ENCODE peak calls at places on chromosomes 5 and 9, in seven cellular contexts. One of them, this sample, is unnamed.

GRCh38 chr5:10333154-10334006 is 20.1 kb upstream of the MARCHF6 start:
- DNase-seq in pulmonary artery endothelial cell: no peak
- DNase-seq in hypothalamus: peak; percentile 20
- DNase-seq in PC-3: peak; percentile 52
- DNase-seq in HS-5: no peak
- DNase-seq in AG08395: peak; percentile 34
- DNase-seq in H1: no peak
- DNase-seq in this sample: peak; percentile 11

GRCh38 chr9:136584401-136585328 is 38.8 kb upstream of the NOTCH1 start:
- DNase-seq in HS-5: no peak
- DNase-seq in AG08395: peak; percentile 48
- DNase-seq in pulmonary artery endothelial cell: no peak
- DNase-seq in H1: no peak
- DNase-seq in PC-3: no peak
- DNase-seq in hypothalamus: no peak
- DNase-seq in this sample: no peak

GRCh38 chr9:74777136-74777879 is 110.4 kb downstream of the TRPM6 start:
- DNase-seq in AG08395: peak; percentile 57
- DNase-seq in pulmonary artery endothelial cell: peak; percentile 5
- DNase-seq in H1: no peak
- DNase-seq in HS-5: peak; percentile 34
- DNase-seq in PC-3: peak; percentile 68
- DNase-seq in hypothalamus: peak; percentile 36
- DNase-seq in this sample: peak; percentile 55

GRCh38 chr9:123000371-123001068 is 32.9 kb upstream of the GPR21 start:
- DNase-seq in H1: no peak
- DNase-seq in PC-3: no peak
- DNase-seq in AG08395: no peak
- DNase-seq in hypothalamus: no peak
- DNase-seq in pulmonary artery endothelial cell: no peak
- DNase-seq in HS-5: no peak
- DNase-seq in this sample: no peak

GRCh38 chr5:110865400-110866094 is 126.7 kb downstream of the SLC25A46 start:
- DNase-seq in pulmonary artery endothelial cell: no peak
- DNase-seq in PC-3: peak; percentile 68
- DNase-seq in AG08395: peak; percentile 9
- DNase-seq in hypothalamus: no peak
- DNase-seq in HS-5: no peak
- DNase-seq in H1: peak; percentile 25
- DNase-seq in this sample: peak; percentile 6

GRCh38 chr5:80198399-80198798 is 57.4 kb downstream of the SERINC5 start:
- DNase-seq in pulmonary artery endothelial cell: no peak
- DNase-seq in H1: no peak
- DNase-seq in AG08395: no peak
- DNase-seq in hypothalamus: peak; percentile 80
- DNase-seq in PC-3: no peak
- DNase-seq in HS-5: no peak
- DNase-seq in this sample: no peak

GRCh38 chr9:91312717-91313325 is 48.9 kb downstream of the AUH start:
- DNase-seq in HS-5: no peak
- DNase-seq in pulmonary artery endothelial cell: no peak
- DNase-seq in AG08395: no peak
- DNase-seq in H1: no peak
- DNase-seq in hypothalamus: no peak
- DNase-seq in PC-3: peak; percentile 92
- DNase-seq in this sample: peak; percentile 42

GRCh38 chr5:34656001-34656699 is at the start of gene RAI14:
- DNase-seq in PC-3: peak; percentile 86
- DNase-seq in AG08395: peak; percentile 89
- DNase-seq in H1: peak; percentile 47
- DNase-seq in pulmonary artery endothelial cell: peak; percentile 78
- DNase-seq in HS-5: peak; percentile 54
- DNase-seq in hypothalamus: peak; percentile 79
- DNase-seq in this sample: peak; percentile 95

GRCh38 chr5:11619339-11620028 is 284.8 kb downstream of the CTNND2 start:
- DNase-seq in pulmonary artery endothelial cell: no peak
- DNase-seq in AG08395: no peak
- DNase-seq in PC-3: peak; percentile 59
- DNase-seq in HS-5: peak; percentile 39
- DNase-seq in hypothalamus: no peak
- DNase-seq in H1: no peak
- DNase-seq in this sample: no peak

GRCh38 chr9:36189978-36190377 is 743 bp upstream of the CLTA start:
- DNase-seq in pulmonary artery endothelial cell: no peak
- DNase-seq in H1: no peak
- DNase-seq in AG08395: no peak
- DNase-seq in hypothalamus: no peak
- DNase-seq in HS-5: no peak
- DNase-seq in PC-3: no peak
- DNase-seq in this sample: peak; percentile 34

GRCh38 chr5:113043491-113043931 is 66.9 kb downstream of the DCP2 start:
- DNase-seq in H1: peak; percentile 41
- DNase-seq in hypothalamus: peak; percentile 38
- DNase-seq in HS-5: no peak
- DNase-seq in AG08395: peak; percentile 24
- DNase-seq in PC-3: peak; percentile 20
- DNase-seq in pulmonary artery endothelial cell: no peak
- DNase-seq in this sample: peak; percentile 9